ENCODE peak calls at places on chromosome 17, in seven cellular contexts. V, A, J, X, O, Z and N are unnamed samples.

GRCh38 chr17:42055496-42055895 is 5.1 kb upstream of the C17orf113 start:
- DNase-seq in J (no peak), O (no peak), A (no peak), V (no peak), X (no peak), Z (peak), N (no peak)

GRCh38 chr17:50949128-50950001 is 83.2 kb upstream of the TOB1 start:
- DNase-seq in O (no peak), A (no peak), X (no peak), J (no peak), V (no peak), Z (no peak), N (no peak)

GRCh38 chr17:78226055-78226751 is 5.2 kb upstream of the TMEM235 start:
- DNase-seq in O (no peak), Z (no peak), X (no peak), J (no peak), A (no peak), V (no peak), N (no peak)

GRCh38 chr17:66951605-66951953 is 12.9 kb upstream of the CACNG4 start:
- DNase-seq in O (no peak), V (no peak), J (no peak), Z (no peak), X (no peak), A (no peak), N (no peak)

GRCh38 chr17:64331946-64332493 is 58.6 kb downstream of the PECAM1 start:
- DNase-seq in A (no peak), O (no peak), J (no peak), V (no peak), Z (peak), X (no peak), N (no peak)

GRCh38 chr17:42920922-42921321 is 20.3 kb downstream of the G6PC1 start:
- DNase-seq in Z (no peak), V (no peak), J (no peak), A (no peak), O (peak), X (no peak), N (no peak)

GRCh38 chr17:81409190-81409935 is 14.1 kb downstream of the BAHCC1 start:
- DNase-seq in O (no peak), A (no peak), X (no peak), V (peak), J (no peak), Z (no peak), N (no peak)

GRCh38 chr17:48153711-48154642 is 46.4 kb downstream of the SNX11 start:
- DNase-seq in J (no peak), Z (peak), X (no peak), V (peak), O (peak), A (no peak), N (no peak)

GRCh38 chr17:32998893-32999240 is 7.2 kb downstream of the SPACA3 start:
- DNase-seq in X (no peak), A (no peak), V (no peak), O (no peak), J (no peak), Z (peak), N (no peak)

GRCh38 chr17:34755371-34755770 is 176.0 kb downstream of the TMEM132E start:
- DNase-seq in Z (no peak), O (no peak), X (no peak), A (no peak), J (no peak), V (no peak), N (no peak)

GRCh38 chr17:948284-948852 is 31.2 kb downstream of the NXN start:
- DNase-seq in V (peak), A (no peak), O (no peak), J (no peak), Z (no peak), X (no peak), N (no peak)

GRCh38 chr17:12620200-12620720 is 45.4 kb upstream of the MYOCD start:
- DNase-seq in O (no peak), X (no peak), A (no peak), J (peak), Z (peak), V (peak), N (no peak)

GRCh38 chr17:40063034-40063765 is 435 bp downstream of the THRA start:
- DNase-seq in V (peak), J (no peak), A (no peak), Z (peak), O (peak), X (peak), N (peak)

GRCh38 chr17:39144414-39144813 is 7.0 kb downstream of the PLXDC1 start:
- DNase-seq in V (no peak), O (peak), Z (peak), J (no peak), A (no peak), X (no peak), N (no peak)

GRCh38 chr17:33955461-33955860 is 299.6 kb upstream of the CCL2 start:
- DNase-seq in V (no peak), A (no peak), X (no peak), Z (no peak), O (no peak), J (no peak), N (no peak)

GRCh38 chr17:4518901-4519300 is 20.2 kb downstream of the SPNS2 start:
- DNase-seq in Z (no peak), X (no peak), A (no peak), J (no peak), O (no peak), V (no peak), N (no peak)

GRCh38 chr17:42555122-42555622 is 2.4 kb downstream of the HSD17B1 start:
- DNase-seq in V (no peak), J (no peak), X (no peak), O (no peak), Z (no peak), A (no peak), N (no peak)

GRCh38 chr17:32486701-32487459 is at the start of gene CDK5R1:
- DNase-seq in X (peak), A (peak), V (peak), Z (peak), J (no peak), O (peak), N (no peak)

GRCh38 chr17:45844695-45845375 is at the start of gene SPPL2C:
- DNase-seq in O (no peak), A (no peak), Z (no peak), X (no peak), V (no peak), J (no peak), N (no peak)

GRCh38 chr17:58204796-58205195 is 12.3 kb downstream of the EPX start:
- DNase-seq in X (no peak), O (no peak), V (no peak), Z (peak), A (no peak), J (no peak), N (no peak)

GRCh38 chr17:75683467-75684041 is 16.4 kb downstream of the SAP30BP start:
- DNase-seq in A (no peak), X (no peak), Z (peak), J (no peak), V (no peak), O (no peak), N (no peak)